ENCODE peak calls at places on chromosomes 11 and 22, in six cellular contexts. Y is AG04449, T is neural crest cell, A is Panc1, I is BE2C, X is IMR-90. W is an unnamed sample.

GRCh38 chr11:129313588-129314288 is 61.9 kb upstream of the BARX2 start:
- DNase-seq in I (no peak), T (no peak), Y (no peak), X (peak), A (no peak), W (peak)

GRCh38 chr11:65547446-65548125 is 10.6 kb downstream of the LTBP3 start:
- DNase-seq in T (no peak), A (no peak), I (no peak), X (no peak), Y (no peak), W (no peak)

GRCh38 chr11:88231894-88232482 is 56.7 kb upstream of the RAB38 start:
- DNase-seq in Y (no peak), T (no peak), X (peak), A (peak), I (peak), W (peak)

GRCh38 chr11:91081440-91082088 is 858.7 kb upstream of the CHORDC1 start:
- DNase-seq in X (peak), A (no peak), Y (peak), T (no peak), I (peak), W (no peak)

GRCh38 chr11:44804449-44805151 is 77.8 kb downstream of the TSPAN18 start:
- DNase-seq in A (no peak), T (no peak), Y (no peak), X (peak), I (no peak), W (no peak)

GRCh38 chr22:47207387-47207786 is 444.9 kb downstream of the TBC1D22A start:
- DNase-seq in I (no peak), X (no peak), T (no peak), Y (no peak), A (no peak), W (no peak)

GRCh38 chr11:67053896-67054850 is 2.5 kb upstream of the RHOD start:
- DNase-seq in I (peak), T (peak), X (peak), Y (no peak), A (no peak), W (no peak)

GRCh38 chr22:17772963-17773605 is 1.2 kb downstream of the BID start:
- DNase-seq in A (no peak), I (no peak), T (no peak), X (peak), Y (no peak), W (no peak)

GRCh38 chr11:72238040-72238450 is 5.9 kb downstream of the PHOX2A start:
- DNase-seq in X (peak), T (peak), I (peak), Y (no peak), A (peak), W (no peak)

GRCh38 chr11:34593085-34593484 is 27.8 kb upstream of the EHF start:
- DNase-seq in X (no peak), A (no peak), I (no peak), Y (no peak), T (no peak), W (no peak)

GRCh38 chr11:64874308-64874707 is 4.1 kb downstream of the EHD1 start:
- DNase-seq in I (no peak), X (peak), A (no peak), T (no peak), Y (no peak), W (no peak)

GRCh38 chr11:69500285-69501120 is 19.0 kb downstream of the LINC01488 start:
- DNase-seq in A (no peak), Y (no peak), I (no peak), T (no peak), X (no peak), W (no peak)

GRCh38 chr11:120547871-120548681 is 36.5 kb downstream of the GRIK4 start:
- DNase-seq in T (no peak), Y (peak), I (peak), X (peak), A (no peak), W (peak)

GRCh38 chr11:128686745-128687177 is 7.1 kb upstream of the FLI1 start:
- DNase-seq in Y (no peak), T (no peak), X (peak), A (no peak), I (no peak), W (no peak)

GRCh38 chr11:73980001-73980960 is 2.4 kb downstream of the UCP2 start:
- DNase-seq in T (no peak), X (peak), I (no peak), A (no peak), Y (no peak), W (no peak)

GRCh38 chr22:29877620-29878019 is 5.4 kb upstream of the MTMR3 start:
- DNase-seq in A (no peak), T (no peak), I (no peak), Y (peak), X (peak), W (no peak)

GRCh38 chr11:115920841-115921480 is 416.7 kb upstream of the CADM1 start:
- DNase-seq in Y (no peak), I (no peak), T (no peak), X (no peak), A (no peak), W (no peak)

GRCh38 chr11:122367809-122368231 is 251.8 kb upstream of the BLID start:
- DNase-seq in X (peak), T (no peak), I (no peak), A (no peak), Y (no peak), W (peak)

GRCh38 chr11:47409440-47410403 is 1.3 kb downstream of the SLC39A13 start:
- DNase-seq in Y (no peak), I (no peak), T (no peak), X (no peak), A (no peak), W (no peak)

GRCh38 chr11:34065505-34066203 is 14.1 kb downstream of the CAPRIN1 start:
- DNase-seq in Y (no peak), A (no peak), T (no peak), I (no peak), X (peak), W (no peak)

GRCh38 chr11:77267910-77268309 is 33.6 kb downstream of the GDPD4 start:
- DNase-seq in Y (peak), I (no peak), X (peak), A (no peak), T (no peak), W (no peak)

GRCh38 chr11:45178223-45178622 is 31.8 kb downstream of the PRDM11 start:
- DNase-seq in A (no peak), X (no peak), I (no peak), T (no peak), Y (no peak), W (no peak)

DNA sequence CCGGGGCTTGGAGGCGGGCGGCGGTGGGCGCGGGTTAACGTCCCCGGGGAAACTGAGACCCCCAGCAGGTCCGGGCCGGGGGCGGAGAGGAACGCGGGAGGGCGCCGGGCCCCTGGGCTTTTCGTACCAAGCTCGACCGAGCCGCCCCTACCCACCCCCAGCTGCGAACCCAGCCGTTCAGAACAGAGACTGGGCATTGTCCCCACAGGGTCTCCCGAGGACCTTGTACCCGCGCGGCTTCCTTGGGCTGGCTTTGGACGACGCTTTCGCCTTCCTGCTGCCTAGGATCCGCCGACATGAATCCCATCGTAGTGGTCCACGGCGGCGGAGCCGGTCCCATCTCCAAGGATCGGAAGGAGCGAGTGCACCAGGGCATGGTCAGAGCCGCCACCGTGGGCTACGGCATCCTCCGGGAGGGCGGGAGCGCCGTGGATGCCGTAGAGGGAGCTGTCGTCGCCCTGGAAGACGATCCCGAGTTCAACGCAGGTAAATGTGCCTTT is 484 bp downstream of the ASRGL1 start:
- DNase-seq in Y (no peak), A (no peak), X (no peak), T (peak), I (peak), W (no peak)
- TF ChIP-seq CTCF in Y (no peak), A (no peak), X (no peak), T (no peak), I (no peak), W (no peak)

GRCh38 chr22:44442856-44443595 is 55.0 kb downstream of the RTL6 start:
- DNase-seq in I (no peak), X (no peak), A (no peak), T (no peak), Y (no peak), W (no peak)

GRCh38 chr22:44445307-44445680 is 52.7 kb downstream of the RTL6 start:
- DNase-seq in A (no peak), T (no peak), X (no peak), I (no peak), Y (no peak), W (no peak)

GRCh38 chr22:44445731-44446130 is 52.3 kb downstream of the RTL6 start:
- DNase-seq in T (no peak), A (no peak), I (no peak), X (no peak), Y (no peak), W (no peak)

GRCh38 chr22:44443641-44444235 is 54.3 kb downstream of the RTL6 start:
- DNase-seq in Y (no peak), I (no peak), T (no peak), A (no peak), X (no peak), W (no peak)

GRCh38 chr22:44444341-44445306 is 53.4 kb downstream of the RTL6 start:
- DNase-seq in X (no peak), Y (no peak), T (no peak), A (no peak), I (no peak), W (no peak)
- TF ChIP-seq CTCF in X (peak), Y (peak), T (peak), A (no peak), I (peak), W (no peak)

GRCh38 chr11:7689239-7689638 is 15.9 kb upstream of the CYB5R2 start:
- DNase-seq in A (no peak), I (no peak), T (no peak), Y (no peak), X (no peak), W (no peak)

GRCh38 chr11:7687386-7687785 is 14.1 kb upstream of the CYB5R2 start:
- DNase-seq in A (no peak), T (no peak), X (no peak), I (no peak), Y (no peak), W (no peak)

GRCh38 chr11:7688238-7688826 is 15.0 kb upstream of the CYB5R2 start:
- DNase-seq in A (no peak), I (no peak), Y (no peak), T (no peak), X (peak), W (no peak)

GRCh38 chr11:7691759-7692334 is 14.4 kb downstream of the OVCH2 start:
- DNase-seq in A (no peak), T (no peak), X (peak), I (no peak), Y (no peak), W (no peak)

GRCh38 chr11:7690648-7691047 is 15.6 kb downstream of the OVCH2 start:
- DNase-seq in I (no peak), X (no peak), A (no peak), T (no peak), Y (no peak), W (no peak)
- TF ChIP-seq CTCF in I (no peak), X (no peak), A (no peak), T (peak), Y (peak), W (no peak)

DNA sequence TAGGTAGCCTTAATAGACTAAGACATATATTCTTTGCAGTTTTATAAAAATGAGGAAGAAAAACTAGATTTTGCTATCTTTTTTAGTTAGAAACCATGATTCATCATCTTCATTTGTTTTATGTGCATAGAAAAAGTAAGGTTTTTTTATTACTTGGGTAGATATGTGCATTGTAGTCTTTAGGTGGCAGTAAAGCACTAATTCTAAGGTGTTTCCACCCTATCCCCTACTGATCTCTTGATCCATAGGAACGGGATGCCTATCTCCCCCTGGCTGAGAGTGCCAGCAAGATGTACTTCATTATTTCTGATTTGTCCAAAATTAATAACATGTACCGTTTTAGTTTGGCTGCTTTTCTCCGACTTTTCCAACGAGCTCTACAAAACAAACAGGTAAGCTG is 148.1 kb downstream of the DYNC2H1 start:
- DNase-seq in A (peak), Y (no peak), I (no peak), X (peak), T (no peak), W (no peak)
- TF ChIP-seq CTCF in A (peak), Y (peak), I (peak), X (peak), T (peak), W (peak)

GRCh38 chr22:49959782-49960158 is 802 bp upstream of the PIM3 start:
- DNase-seq in I (no peak), T (no peak), X (no peak), Y (no peak), A (no peak), W (no peak)
- TF ChIP-seq CTCF in I (no peak), T (no peak), X (no peak), Y (no peak), A (no peak), W (no peak)